ENCODE peak calls at places on chromosomes 7 and 10, in seven cellular contexts. A is WERI-Rb-1; K is AG04450; T is Caco-2; P is cardiac septum; I is stimulated activated CD8-positive, alpha-beta memory T cell treated with anti-CD3 and anti-CD28 coated beads, Interleukin-7, amount 100 ng/mL, for 1 hour; E is endothelial cell. M is an unnamed sample.

GRCh38 chr7:145152589-145152988 is 316.7 kb upstream of the TPK1 start:
- DNase-seq in A (no peak), T (no peak), K (no peak), I (no peak), P (no peak), E (no peak), M (no peak)

GRCh38 chr10:117830832-117831231 is 215.9 kb downstream of the RAB11FIP2 start:
- DNase-seq in P (no peak), A (peak; percentile 59), E (peak; percentile 12), I (no peak), T (no peak), K (no peak), M (no peak)

GRCh38 chr7:44275829-44276570 is 49.4 kb downstream of the CAMK2B start:
- DNase-seq in I (no peak), A (peak; percentile 95), K (no peak), P (peak; percentile 17), T (peak; percentile 19), E (peak; percentile 52), M (no peak)

GRCh38 chr7:142535123-142535779 is 214.0 kb upstream of the PRSS1 start:
- DNase-seq in I (peak; percentile 40), A (peak; percentile 88), T (peak; percentile 66), P (no peak), K (peak; percentile 69), E (peak; percentile 78), M (peak; percentile 80)

GRCh38 chr7:6143997-6144396 is 112.8 kb downstream of the ANKRD61 start:
- DNase-seq in A (no peak), I (no peak), P (no peak), E (no peak), T (no peak), K (no peak), M (no peak)

GRCh38 chr7:128743112-128743772 is 4.1 kb downstream of the CALU start:
- DNase-seq in P (no peak), I (no peak), T (no peak), K (no peak), E (no peak), A (no peak), M (no peak)

GRCh38 chr7:159095979-159096411 is 48.7 kb downstream of the VIPR2 start:
- DNase-seq in E (no peak), P (peak; percentile 75), A (no peak), I (no peak), T (no peak), K (no peak), M (no peak)

GRCh38 chr10:85642082-85642420 is 724.5 kb downstream of the GRID1 start:
- DNase-seq in K (no peak), A (no peak), I (no peak), T (no peak), P (no peak), E (no peak), M (no peak)

GRCh38 chr10:108095932-108096925 is 931.7 kb upstream of the SORCS1 start:
- DNase-seq in T (no peak), P (peak; percentile 55), A (no peak), E (no peak), I (no peak), K (no peak), M (no peak)

GRCh38 chr7:2138146-2138765 is 94.5 kb downstream of the MAD1L1 start:
- DNase-seq in A (no peak), P (no peak), E (no peak), I (peak; percentile 17), T (no peak), K (no peak), M (no peak)

GRCh38 chr10:132745971-132746370 is 40.0 kb downstream of the NKX6-2 start:
- DNase-seq in P (no peak), T (no peak), K (no peak), I (no peak), E (no peak), A (no peak), M (no peak)

GRCh38 chr10:49272251-49273081 is 26.5 kb upstream of the C10orf71 start:
- DNase-seq in K (no peak), T (no peak), A (no peak), I (no peak), E (no peak), P (peak; percentile 84), M (peak; percentile 7)

GRCh38 chr10:123747426-123747825 is 81.3 kb downstream of the GPR26 start:
- DNase-seq in T (no peak), K (no peak), A (no peak), I (no peak), P (no peak), E (no peak), M (no peak)

GRCh38 chr10:111289467-111289866 is 212.6 kb downstream of the ADRA2A start:
- DNase-seq in P (no peak), E (no peak), I (no peak), T (no peak), K (no peak), A (no peak), M (no peak)

GRCh38 chr7:41467596-41467995 is 235.3 kb downstream of the INHBA start:
- DNase-seq in K (no peak), T (no peak), E (no peak), I (no peak), A (no peak), P (no peak), M (no peak)

GRCh38 chr7:108010377-108010776 is 7.4 kb upstream of the LAMB1 start:
- DNase-seq in E (no peak), K (no peak), P (no peak), A (no peak), T (no peak), I (no peak), M (no peak)

GRCh38 chr10:12720217-12720981 is 281.1 kb downstream of the CCDC3 start:
- DNase-seq in T (peak; percentile 84), A (peak; percentile 73), E (no peak), P (no peak), K (peak; percentile 46), I (no peak), M (no peak)

GRCh38 chr7:73442222-73442902 is 8.8 kb downstream of the FZD9 start:
- DNase-seq in P (no peak), E (no peak), A (no peak), I (no peak), T (no peak), K (no peak), M (no peak)

GRCh38 chr7:47303014-47303694 is 278.8 kb downstream of the TNS3 start:
- DNase-seq in I (no peak), A (no peak), P (no peak), T (no peak), K (no peak), E (no peak), M (no peak)

GRCh38 chr10:99540339-99540672 is 7.6 kb downstream of the NKX2-3 start:
- DNase-seq in T (no peak), K (no peak), P (no peak), A (no peak), I (no peak), E (no peak), M (no peak)

GRCh38 chr7:134792968-134793367 is 13.5 kb downstream of the CALD1 start:
- DNase-seq in T (no peak), I (no peak), A (no peak), P (peak; percentile 78), K (no peak), E (no peak), M (no peak)

GRCh38 chr7:33757563-33758165 is 147.7 kb upstream of the BMPER start:
- DNase-seq in E (peak; percentile 33), T (peak; percentile 39), K (no peak), P (no peak), I (no peak), A (peak; percentile 27), M (peak; percentile 23)

GRCh38 chr10:87864497-87865059 is 1.2 kb downstream of the PTEN start:
- DNase-seq in P (no peak), E (no peak), I (no peak), T (peak; percentile 11), K (no peak), A (peak; percentile 10), M (no peak)

GRCh38 chr7:30245913-30246312 is 38.5 kb upstream of the ZNRF2 start:
- DNase-seq in K (no peak), T (no peak), A (no peak), E (no peak), P (no peak), I (no peak), M (no peak)

GRCh38 chr10:11742009-11742778 is at the start of gene ECHDC3:
- DNase-seq in E (peak; percentile 35), I (peak; percentile 22), T (peak; percentile 79), P (peak; percentile 92), K (no peak), A (peak; percentile 33), M (no peak)

GRCh38 chr10:70928140-70928539 is 39.8 kb upstream of the PCBD1 start:
- DNase-seq in T (no peak), K (no peak), A (no peak), P (no peak), I (no peak), E (no peak), M (no peak)

GRCh38 chr10:122461367-122461728 is at the start of gene HTRA1:
- DNase-seq in I (no peak), A (peak; percentile 65), T (peak; percentile 61), P (peak; percentile 88), K (no peak), E (peak; percentile 64), M (no peak)

M was measured in smooth muscle cell of the brain vasculature.